ENCODE peak calls at places on chromosomes 4 and X, in six cellular contexts. C, I, J, S, X and M are unnamed samples.

GRCh38 chr4:151226004-151226932 is 50.7 kb upstream of the PRSS48 start:
- DNase-seq in C (no peak), I (peak), J (peak), S (peak), X (peak), M (peak)

GRCh38 chrX:112642349-112642748 is 37.4 kb downstream of the LHFPL1 start:
- DNase-seq in C (peak), I (peak), J (peak), S (no peak), X (peak), M (no peak)

GRCh38 chr4:145279122-145279960 is 99.0 kb upstream of the OTUD4 start:
- DNase-seq in C (no peak), I (peak), J (peak), S (peak), X (peak), M (peak)

GRCh38 chr4:23945521-23946017 is 55.7 kb upstream of the PPARGC1A start:
- DNase-seq in C (peak), I (peak), J (peak), S (peak), X (peak), M (peak)

GRCh38 chr4:3248811-3249661 is at the start of gene MSANTD1:
- DNase-seq in C (peak), I (peak), J (peak), S (peak), X (no peak), M (peak)

GRCh38 chrX:107971636-107972035 is 10.5 kb downstream of the TEX13B start:
- DNase-seq in C (no peak), I (no peak), J (no peak), S (no peak), X (no peak), M (no peak)

GRCh38 chr4:93467484-93468155 is 360.9 kb upstream of the ATOH1 start:
- DNase-seq in C (no peak), I (no peak), J (no peak), S (no peak), X (no peak), M (no peak)

GRCh38 chrX:102808336-102808735 is 87.8 kb downstream of the GPRASP3 start:
- DNase-seq in C (no peak), I (no peak), J (no peak), S (no peak), X (peak), M (peak)

GRCh38 chrX:13381514-13381913 is 61.7 kb upstream of the ATXN3L start:
- DNase-seq in C (no peak), I (no peak), J (no peak), S (no peak), X (no peak), M (no peak)

GRCh38 chr4:130714006-130714405 is 1618.1 kb downstream of the C4orf33 start:
- DNase-seq in C (no peak), I (no peak), J (no peak), S (no peak), X (no peak), M (no peak)

GRCh38 chr4:11042760-11043159 is 358.2 kb upstream of the CLNK start:
- DNase-seq in C (no peak), I (no peak), J (no peak), S (no peak), X (no peak), M (no peak)

GRCh38 chr4:187016101-187016500 is 292.4 kb upstream of the FAT1 start:
- DNase-seq in C (no peak), I (no peak), J (no peak), S (no peak), X (no peak), M (no peak)

GRCh38 chrX:65406532-65406931 is 128.1 kb downstream of the LAS1L start:
- DNase-seq in C (no peak), I (no peak), J (no peak), S (no peak), X (no peak), M (peak)

GRCh38 chr4:7193040-7193958 is 961 bp downstream of the SORCS2 start:
- DNase-seq in C (no peak), I (no peak), J (no peak), S (no peak), X (peak), M (peak)

GRCh38 chr4:38131371-38132139 is 171.4 kb downstream of the PTTG2 start:
- DNase-seq in C (no peak), I (peak), J (no peak), S (no peak), X (no peak), M (no peak)

GRCh38 chr4:185847352-185848078 is 35.5 kb upstream of the SORBS2 start:
- DNase-seq in C (peak), I (peak), J (peak), S (peak), X (peak), M (peak)

GRCh38 chrX:63657821-63658220 is 127.2 kb downstream of the ARHGEF9 start:
- DNase-seq in C (peak), I (peak), J (peak), S (no peak), X (peak), M (peak)

GRCh38 chr4:145739840-145740239 is 59.9 kb downstream of the C4orf51 start:
- DNase-seq in C (no peak), I (no peak), J (no peak), S (no peak), X (no peak), M (no peak)

GRCh38 chrX:136828830-136829229 is 48.1 kb upstream of the ARHGEF6 start:
- DNase-seq in C (no peak), I (no peak), J (no peak), S (no peak), X (no peak), M (no peak)

GRCh38 chr4:98657531-98658286 is 702 bp downstream of the TSPAN5 start:
- DNase-seq in C (peak), I (peak), J (no peak), S (no peak), X (peak), M (peak)

GRCh38 chrX:11172413-11172812 is 61.3 kb downstream of the HCCS start:
- DNase-seq in C (no peak), I (no peak), J (no peak), S (no peak), X (no peak), M (no peak)

GRCh38 chrX:69025802-69026301 is 139.4 kb downstream of the PJA1 start:
- DNase-seq in C (no peak), I (peak), J (no peak), S (peak), X (peak), M (no peak)

GRCh38 chr4:56817840-56818491 is 3.5 kb downstream of the SPINK2 start:
- DNase-seq in C (no peak), I (no peak), J (no peak), S (no peak), X (peak), M (no peak)

GRCh38 chr4:54234497-54235205 is 5.6 kb downstream of the PDGFRA start:
- DNase-seq in C (no peak), I (peak), J (no peak), S (no peak), X (no peak), M (no peak)

GRCh38 chr4:128241425-128241913 is 46.1 kb downstream of the PGRMC2 start:
- DNase-seq in C (no peak), I (peak), J (peak), S (peak), X (peak), M (peak)

GRCh38 chr4:15434086-15434485 is 6.3 kb downstream of the C1QTNF7 start:
- DNase-seq in C (no peak), I (no peak), J (no peak), S (peak), X (no peak), M (peak)

GRCh38 chrX:66360894-66361293 is 196.8 kb downstream of the HEPH start:
- DNase-seq in C (no peak), I (no peak), J (no peak), S (no peak), X (no peak), M (no peak)

GRCh38 chrX:70196961-70197805 is 19.9 kb downstream of the DGAT2L6 start:
- DNase-seq in C (no peak), I (peak), J (no peak), S (no peak), X (peak), M (no peak)

GRCh38 chr4:141131738-141132688 is 1.3 kb downstream of the RNF150 start:
- DNase-seq in C (peak), I (peak), J (no peak), S (no peak), X (no peak), M (no peak)

GRCh38 chrX:34875204-34875603 is 67.4 kb upstream of the FAM47B start:
- DNase-seq in C (no peak), I (peak), J (peak), S (peak), X (peak), M (peak)

GRCh38 chr4:172202480-172203076 is 389.4 kb downstream of the GALNTL6 start:
- DNase-seq in C (no peak), I (peak), J (peak), S (peak), X (peak), M (peak)

GRCh38 chrX:84187501-84188319 is at the start of gene RPS6KA6:
- DNase-seq in C (peak), I (no peak), J (no peak), S (no peak), X (peak), M (no peak)

GRCh38 chrX:10591363-10592036 is 28.9 kb downstream of the MID1 start:
- DNase-seq in C (no peak), I (no peak), J (no peak), S (no peak), X (no peak), M (no peak)

GRCh38 chrX:148659481-148659880 is 159.1 kb downstream of the AFF2 start:
- DNase-seq in C (no peak), I (no peak), J (no peak), S (no peak), X (no peak), M (no peak)

DNA sequence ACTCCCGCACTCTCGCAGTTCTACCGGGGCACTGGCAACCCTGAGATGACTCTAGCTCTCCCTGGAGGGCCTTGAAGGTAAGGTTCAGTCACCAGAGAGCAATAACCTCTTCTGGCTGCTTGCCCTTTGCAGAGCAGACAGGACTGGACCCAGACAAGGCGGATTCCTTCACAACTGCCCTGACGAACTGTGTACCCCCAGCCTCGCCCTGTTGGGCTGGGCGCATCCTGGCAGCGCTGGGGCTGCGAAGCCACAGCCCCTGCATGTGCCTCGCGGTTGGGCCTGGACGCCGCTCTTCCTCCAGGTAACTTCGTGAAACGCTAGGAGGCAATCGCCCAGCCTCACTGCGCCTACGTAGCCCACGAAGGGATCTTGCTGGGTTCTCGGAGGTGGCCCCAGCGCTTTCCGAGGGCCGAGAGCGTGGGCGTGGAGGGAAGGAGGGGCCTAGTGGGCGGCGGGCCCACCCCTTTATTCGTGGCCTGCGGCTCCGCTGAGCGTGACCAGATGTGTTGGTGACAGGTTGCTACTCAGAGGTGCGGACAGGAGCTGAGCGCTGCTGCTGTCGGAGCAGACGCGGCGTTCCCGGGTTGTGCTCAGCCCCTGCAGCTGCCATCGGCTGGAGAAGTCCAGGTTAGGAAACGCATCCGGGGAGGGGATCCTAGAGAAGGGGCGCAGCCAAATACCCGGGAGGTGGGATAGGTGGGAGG is 1.9 kb upstream of the MAMLD1 start:
- DNase-seq in C (peak), I (no peak), J (no peak), S (no peak), X (peak), M (no peak)
- TF ChIP-seq CTCF in C (no peak), I (peak), J (no peak), S (peak), X (no peak), M (peak)

GRCh38 chr4:8859550-8860095 is 12.0 kb downstream of the HMX1 start:
- DNase-seq in C (no peak), I (no peak), J (no peak), S (no peak), X (no peak), M (no peak)
- H3K4me3 ChIP-seq in C (no peak), I (no peak), J (no peak), S (no peak), X (no peak), M (no peak)

DNA sequence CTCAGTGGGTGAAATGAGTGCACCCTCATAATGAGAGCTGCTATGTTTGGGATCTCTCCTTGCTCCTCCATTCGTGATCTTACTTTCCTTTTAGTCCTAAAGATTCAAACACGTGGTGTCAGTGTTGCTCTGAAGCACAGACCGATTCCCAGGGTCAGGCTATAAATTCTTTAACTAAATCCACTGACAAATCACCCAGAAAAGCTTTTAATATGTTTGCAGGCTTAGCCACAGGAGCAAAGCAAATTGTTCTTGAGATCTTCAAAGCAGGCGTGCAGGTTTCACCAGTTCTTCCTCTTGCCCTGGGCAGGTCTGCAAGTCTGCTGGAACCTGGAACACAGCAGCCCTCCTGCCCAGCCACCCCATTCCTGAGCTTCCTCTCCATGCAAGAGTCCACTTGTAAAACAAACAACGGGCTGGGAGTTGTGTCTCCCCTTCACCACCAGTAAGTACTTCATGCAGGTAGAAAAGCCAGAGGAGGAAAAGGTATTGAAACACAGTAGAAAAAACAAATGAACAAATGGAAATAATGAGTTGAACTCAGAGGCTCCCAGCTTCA is 70.1 kb upstream of the ENPP6 start:
- DNase-seq in C (no peak), I (peak), J (no peak), S (no peak), X (peak), M (peak)
- TF ChIP-seq CTCF in C (peak), I (peak), J (no peak), S (peak), X (peak), M (peak)

GRCh38 chrX:33725556-33726232 is 406.4 kb downstream of the FAM47A start:
- DNase-seq in C (peak), I (peak), J (no peak), S (peak), X (peak), M (no peak)

GRCh38 chrX:33721927-33722326 is 410.2 kb downstream of the FAM47A start:
- DNase-seq in C (no peak), I (no peak), J (no peak), S (no peak), X (no peak), M (no peak)

GRCh38 chrX:33726281-33727160 is 405.6 kb downstream of the FAM47A start:
- DNase-seq in C (peak), I (no peak), J (no peak), S (no peak), X (no peak), M (no peak)
- H3K4me3 ChIP-seq in C (peak), I (peak), J (no peak), S (peak), X (no peak), M (no peak)

GRCh38 chrX:118058924-118059323 is 57.7 kb downstream of the KLHL13 start:
- DNase-seq in C (no peak), I (no peak), J (no peak), S (no peak), X (no peak), M (peak)
- TF ChIP-seq CTCF in C (no peak), I (no peak), J (no peak), S (no peak), X (no peak), M (no peak)

DNA sequence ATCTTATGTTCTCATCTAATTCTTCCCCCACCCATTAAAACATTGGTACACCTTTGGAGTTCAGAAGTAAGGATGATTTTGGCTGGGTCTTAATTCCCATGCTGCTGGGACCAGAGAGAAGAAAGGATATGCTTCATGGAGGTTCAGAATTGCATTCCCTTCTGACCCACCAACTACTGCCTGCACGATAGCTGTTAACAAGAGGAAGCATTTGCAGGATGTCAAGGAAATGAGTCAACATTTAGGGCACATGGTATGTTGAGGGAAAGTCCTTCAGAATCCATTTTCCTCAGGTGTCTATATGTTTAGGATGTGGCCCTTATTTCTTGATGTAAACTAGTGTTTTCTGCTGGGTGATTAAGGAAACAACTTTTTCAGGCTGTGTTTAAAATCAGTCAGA is 95.4 kb upstream of the DDX3X start:
- DNase-seq in C (no peak), I (peak), J (peak), S (peak), X (peak), M (peak)
- H3K4me3 ChIP-seq in C (no peak), I (no peak), J (no peak), S (no peak), X (no peak), M (no peak)